ENCODE peak calls at places on chromosomes 16 and 17, in eight cellular contexts. V is body of pancreas; R is naive thymus-derived CD8-positive, alpha-beta T cell; L is left lung; P is PC-3; T is heart left ventricle; Q is T-helper 17 cell; Y is T-cell. W is an unnamed sample.

GRCh38 chr16:55846598-55847346 is 13.9 kb upstream of the CES1 start:
- ATAC-seq in V (no peak), R (no peak), L (no peak), P (no peak), T (no peak), Q (no peak), Y (no peak), W (no peak)

GRCh38 chr17:41944943-41945342 is 14.5 kb downstream of the ODAD4 start:
- ATAC-seq in V (no peak), R (no peak), L (peak), P (no peak), T (no peak), Q (no peak), Y (no peak), W (no peak)

GRCh38 chr17:77769215-77769614 is 189.3 kb upstream of the TNRC6C start:
- ATAC-seq in V (no peak), R (no peak), L (peak), P (no peak), T (no peak), Q (no peak), Y (no peak), W (no peak)

GRCh38 chr17:40528692-40529417 is 27.4 kb upstream of the TNS4 start:
- ATAC-seq in V (no peak), R (no peak), L (no peak), P (no peak), T (no peak), Q (no peak), Y (no peak), W (no peak)

GRCh38 chr17:71495420-71495819 is 625.4 kb upstream of the SOX9 start:
- ATAC-seq in V (no peak), R (no peak), L (no peak), P (no peak), T (no peak), Q (no peak), Y (no peak), W (no peak)

GRCh38 chr17:67855504-67856324 is 30.4 kb downstream of the BPTF start:
- ATAC-seq in V (no peak), R (peak), L (no peak), P (no peak), T (no peak), Q (peak), Y (no peak), W (no peak)

GRCh38 chr17:42340691-42341127 is 47.5 kb downstream of the STAT3 start:
- ATAC-seq in V (no peak), R (no peak), L (no peak), P (no peak), T (no peak), Q (peak), Y (peak), W (peak)

GRCh38 chr16:26204138-26204537 is 512.4 kb downstream of the HS3ST4 start:
- ATAC-seq in V (no peak), R (no peak), L (no peak), P (no peak), T (no peak), Q (no peak), Y (no peak), W (no peak)

GRCh38 chr17:901964-902363 is 77.6 kb downstream of the NXN start:
- ATAC-seq in V (no peak), R (no peak), L (no peak), P (no peak), T (peak), Q (no peak), Y (no peak), W (no peak)

GRCh38 chr16:85825326-85825725 is 25.8 kb downstream of the COX4I1 start:
- ATAC-seq in V (no peak), R (no peak), L (no peak), P (no peak), T (no peak), Q (no peak), Y (no peak), W (no peak)

GRCh38 chr16:10576390-10577304 is 3.8 kb downstream of the EMP2 start:
- ATAC-seq in V (no peak), R (no peak), L (no peak), P (no peak), T (no peak), Q (no peak), Y (no peak), W (no peak)

GRCh38 chr17:47687748-47688147 is 6.2 kb upstream of the TBKBP1 start:
- ATAC-seq in V (no peak), R (no peak), L (peak), P (peak), T (no peak), Q (no peak), Y (no peak), W (no peak)

GRCh38 chr16:89687092-89687940 is 827 bp downstream of the CDK10 start:
- ATAC-seq in V (peak), R (no peak), L (peak), P (peak), T (peak), Q (peak), Y (no peak), W (peak)

GRCh38 chr16:920722-921121 is 50.1 kb downstream of the LMF1 start:
- ATAC-seq in V (no peak), R (no peak), L (peak), P (no peak), T (no peak), Q (no peak), Y (no peak), W (no peak)

GRCh38 chr17:68972119-68972704 is 17.0 kb upstream of the ABCA8 start:
- ATAC-seq in V (no peak), R (no peak), L (peak), P (peak), T (no peak), Q (no peak), Y (no peak), W (no peak)

GRCh38 chr17:27473748-27474609 is 17.7 kb downstream of the KSR1 start:
- ATAC-seq in V (peak), R (peak), L (peak), P (no peak), T (peak), Q (peak), Y (peak), W (peak)

GRCh38 chr17:50790619-50791018 is 23.3 kb upstream of the ANKRD40CL start:
- ATAC-seq in V (no peak), R (no peak), L (no peak), P (no peak), T (no peak), Q (no peak), Y (no peak), W (no peak)

GRCh38 chr17:42163113-42163512 is 8.3 kb upstream of the RAB5C start:
- ATAC-seq in V (no peak), R (no peak), L (peak), P (no peak), T (no peak), Q (peak), Y (no peak), W (no peak)

GRCh38 chr17:31321481-31321880 is at the start of gene EVI2A:
- ATAC-seq in V (no peak), R (peak), L (peak), P (peak), T (peak), Q (peak), Y (peak), W (peak)

GRCh38 chr16:1048442-1049112 is 24.0 kb upstream of the SSTR5 start:
- ATAC-seq in V (peak), R (peak), L (peak), P (peak), T (no peak), Q (no peak), Y (peak), W (no peak)

GRCh38 chr16:28063047-28063521 is 430 bp downstream of the GSG1L start:
- ATAC-seq in V (no peak), R (no peak), L (no peak), P (no peak), T (no peak), Q (no peak), Y (no peak), W (no peak)

W was measured in activated CD4-positive, CD25-positive, alpha-beta regulatory T cell treated with anti-CD3 and anti-CD28 coated beads, Interleukin-2, amount 50 U/mL, for 24 hours.